ENCODE peak calls at places on chromosomes 6 and 20, in four cellular contexts. Y, K, Z and T are unnamed samples.

GRCh38 chr6:126664271-126664670 is 324.4 kb downstream of the CENPW start:
- DNase-seq in Y (no peak), K (no peak), Z (no peak), T (no peak)

GRCh38 chr20:38747495-38748096 is 664 bp upstream of the ACTR5 start:
- DNase-seq in Y (no peak), K (no peak), Z (no peak), T (no peak)

GRCh38 chr20:63071541-63072181 is 64.9 kb upstream of the BHLHE23 start:
- DNase-seq in Y (no peak), K (peak), Z (peak), T (no peak)

GRCh38 chr20:8116067-8116811 is 15.8 kb upstream of the PLCB1 start:
- DNase-seq in Y (peak), K (no peak), Z (no peak), T (peak)

GRCh38 chr6:84361372-84362179 is 134.1 kb upstream of the CEP162 start:
- DNase-seq in Y (no peak), K (no peak), Z (no peak), T (peak)

GRCh38 chr6:157410088-157410487 is 29.1 kb downstream of the ZDHHC14 start:
- DNase-seq in Y (no peak), K (no peak), Z (no peak), T (no peak)

GRCh38 chr20:46568570-46569129 is 18.2 kb upstream of the OCSTAMP start:
- DNase-seq in Y (peak), K (no peak), Z (no peak), T (peak)

GRCh38 chr6:105897131-105897530 is 189.0 kb upstream of the PRDM1 start:
- DNase-seq in Y (no peak), K (no peak), Z (no peak), T (no peak)

GRCh38 chr6:100078509-100078908 is 84.5 kb upstream of the MCHR2 start:
- DNase-seq in Y (peak), K (no peak), Z (peak), T (peak)

GRCh38 chr6:109292420-109292819 is 89.8 kb downstream of the CD164 start:
- DNase-seq in Y (no peak), K (peak), Z (no peak), T (no peak)

GRCh38 chr6:4459032-4459431 is 317.2 kb upstream of the CDYL start:
- DNase-seq in Y (peak), K (no peak), Z (no peak), T (peak)

GRCh38 chr6:16136536-16137450 is 7.9 kb downstream of the MYLIP start:
- DNase-seq in Y (no peak), K (no peak), Z (no peak), T (peak)

GRCh38 chr6:6002005-6002808 is 4.5 kb downstream of the NRN1 start:
- DNase-seq in Y (no peak), K (no peak), Z (peak), T (no peak)

GRCh38 chr6:3294921-3295871 is 36.4 kb downstream of the PSMG4 start:
- DNase-seq in Y (peak), K (no peak), Z (no peak), T (no peak)

GRCh38 chr20:46784450-46785127 is 75.1 kb downstream of the SLC2A10 start:
- DNase-seq in Y (peak), K (no peak), Z (no peak), T (no peak)

GRCh38 chr6:156801712-156802111 is 24.5 kb downstream of the ARID1B start:
- DNase-seq in Y (no peak), K (no peak), Z (no peak), T (no peak)

GRCh38 chr20:33736962-33737361 is 5.2 kb downstream of the ZNF341 start:
- DNase-seq in Y (no peak), K (no peak), Z (no peak), T (no peak)

GRCh38 chr6:149863846-149864577 is at the start of gene LRP11:
- DNase-seq in Y (peak), K (peak), Z (peak), T (peak)

GRCh38 chr6:34154668-34155447 is 9.0 kb upstream of the GRM4 start:
- DNase-seq in Y (no peak), K (peak), Z (peak), T (peak)

GRCh38 chr20:37261714-37262113 is at the start of gene GHRH:
- DNase-seq in Y (no peak), K (no peak), Z (no peak), T (no peak)

GRCh38 chr6:148745926-148746325 is 904 bp upstream of the UST start:
- DNase-seq in Y (no peak), K (no peak), Z (no peak), T (no peak)

GRCh38 chr6:30651143-30651542 is 4.2 kb downstream of the C6orf136 start:
- DNase-seq in Y (no peak), K (no peak), Z (no peak), T (no peak)

GRCh38 chr20:63189322-63189642 is 26.6 kb downstream of the YTHDF1 start:
- DNase-seq in Y (no peak), K (no peak), Z (no peak), T (no peak)

DNA sequence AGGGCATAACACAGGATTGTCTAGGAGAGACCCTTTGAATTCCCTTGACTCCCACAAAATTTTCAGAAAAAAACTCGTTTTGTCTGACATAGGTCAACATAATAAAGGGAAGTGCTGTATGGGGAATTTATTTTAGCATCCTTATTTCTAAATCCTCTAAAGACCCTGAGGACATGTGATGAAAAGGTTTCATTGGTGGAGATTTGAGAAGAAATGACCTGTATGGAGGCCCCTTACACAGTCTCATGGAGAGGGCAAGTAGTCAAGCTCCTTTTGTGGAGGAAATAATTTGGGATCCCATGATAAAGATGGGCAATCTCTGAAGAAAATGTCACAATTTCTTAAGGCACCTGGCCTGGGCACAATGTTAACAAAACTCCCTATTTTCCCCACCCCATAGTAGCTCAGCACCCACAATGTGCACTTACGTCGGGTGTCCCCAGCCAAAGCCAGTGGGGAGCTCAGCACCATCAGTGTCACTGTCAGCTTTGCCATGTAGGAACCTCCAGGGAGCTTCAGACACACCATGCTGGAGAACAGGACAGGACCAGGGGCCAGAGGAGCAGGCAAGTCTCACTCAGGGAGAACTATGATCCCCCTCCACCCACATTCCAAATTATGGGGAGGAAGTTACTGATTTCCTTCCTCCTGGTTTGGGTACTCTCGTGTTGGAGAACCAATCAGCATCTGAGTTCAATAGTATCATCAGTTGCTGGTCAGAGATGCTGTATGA is at the start of gene HLA-DRB5:
- DNase-seq in Y (no peak), K (no peak), Z (no peak), T (no peak)
- TF ChIP-seq JUN in Y (no peak), K (no peak), Z (no peak), T (no peak)

GRCh38 chr20:2767768-2768631 is 32.4 kb downstream of the CPXM1 start:
- DNase-seq in Y (no peak), K (no peak), Z (no peak), T (peak)

GRCh38 chr20:2775139-2775538 is 25.3 kb downstream of the CPXM1 start:
- DNase-seq in Y (no peak), K (no peak), Z (no peak), T (no peak)

GRCh38 chr20:2773812-2774211 is 26.6 kb downstream of the CPXM1 start:
- DNase-seq in Y (peak), K (no peak), Z (no peak), T (no peak)

GRCh38 chr20:2768632-2769015 is 31.8 kb downstream of the CPXM1 start:
- DNase-seq in Y (no peak), K (no peak), Z (no peak), T (peak)

GRCh38 chr20:2771631-2772080 is 28.8 kb downstream of the CPXM1 start:
- DNase-seq in Y (peak), K (no peak), Z (no peak), T (peak)
- H2AFZ ChIP-seq in Y (no peak), K (no peak), Z (no peak), T (peak)

GRCh38 chr6:96086745-96087144 is 71.0 kb downstream of the FUT9 start:
- DNase-seq in Y (no peak), K (no peak), Z (no peak), T (no peak)

GRCh38 chr6:96089173-96089572 is 73.4 kb downstream of the FUT9 start:
- DNase-seq in Y (peak), K (no peak), Z (no peak), T (no peak)
- TF ChIP-seq JUN in Y (no peak), K (no peak), Z (no peak), T (no peak)

DNA sequence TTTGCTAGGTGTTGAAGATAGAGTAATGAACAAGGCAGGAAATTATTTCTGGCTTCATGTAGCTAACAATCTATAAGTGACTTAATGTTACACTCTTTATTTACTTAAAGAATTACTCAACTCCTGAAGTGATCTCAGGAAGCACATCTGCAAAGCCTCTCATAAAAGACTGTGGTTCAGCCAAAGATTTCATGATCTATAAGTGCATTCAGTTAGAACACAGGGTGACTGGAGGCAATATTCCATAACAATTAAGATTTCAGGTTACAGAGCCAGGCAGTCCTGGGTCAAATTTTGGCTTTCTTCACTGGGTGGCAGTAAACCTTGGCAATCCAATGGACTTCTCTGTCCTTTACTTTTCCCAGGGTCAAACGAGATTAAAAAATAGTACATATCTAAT is 204.0 kb downstream of the TPBG start:
- DNase-seq in Y (no peak), K (no peak), Z (no peak), T (no peak)
- H2AFZ ChIP-seq in Y (no peak), K (no peak), Z (no peak), T (no peak)

GRCh38 chr20:5279661-5280060 is 37.1 kb downstream of the PROKR2 start:
- DNase-seq in Y (no peak), K (no peak), Z (no peak), T (no peak)
- TF ChIP-seq JUN in Y (no peak), K (no peak), Z (no peak), T (no peak)

GRCh38 chr6:18099501-18099900 is 23.0 kb downstream of the NHLRC1 start:
- DNase-seq in Y (no peak), K (no peak), Z (no peak), T (no peak)

GRCh38 chr6:18101873-18102272 is 20.6 kb downstream of the NHLRC1 start:
- DNase-seq in Y (no peak), K (no peak), Z (no peak), T (no peak)

GRCh38 chr6:18100296-18100695 is 22.2 kb downstream of the NHLRC1 start:
- DNase-seq in Y (no peak), K (no peak), Z (no peak), T (no peak)

GRCh38 chr6:18101271-18101670 is 21.2 kb downstream of the NHLRC1 start:
- DNase-seq in Y (no peak), K (no peak), Z (no peak), T (no peak)

DNA sequence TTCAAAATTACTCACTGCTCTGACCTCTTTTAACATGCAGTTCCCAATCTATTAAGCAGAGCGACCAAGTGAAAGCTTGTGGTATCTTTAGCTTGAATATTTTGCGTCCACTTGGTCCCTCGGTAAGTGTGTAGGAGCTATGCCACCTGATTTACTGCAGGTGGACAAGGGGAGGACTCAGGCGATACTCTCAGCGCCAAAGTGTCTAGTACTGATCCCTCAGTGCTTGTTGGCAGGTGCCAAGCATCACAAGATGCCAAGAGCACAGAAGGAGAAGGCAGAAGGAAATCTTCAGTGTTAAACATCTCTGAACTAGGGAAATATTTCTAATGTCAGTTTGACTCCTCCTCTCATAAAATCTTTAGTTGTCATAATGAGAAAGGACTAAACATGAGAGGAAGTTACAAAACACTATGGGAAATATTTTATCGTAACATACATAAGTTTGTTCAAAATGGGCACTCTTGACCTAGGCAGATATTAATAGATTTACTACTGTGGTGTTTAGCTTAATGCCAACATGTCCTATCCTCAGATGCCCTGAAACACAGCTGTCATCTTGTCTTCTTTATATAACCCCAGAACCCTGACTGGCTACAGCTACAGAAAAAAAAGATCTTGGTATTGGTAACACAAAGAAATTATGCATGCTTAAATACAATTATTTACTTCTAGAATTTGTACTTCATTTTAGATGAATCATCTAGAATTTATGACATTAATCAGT is 19.5 kb downstream of the NHLRC1 start:
- DNase-seq in Y (no peak), K (no peak), Z (no peak), T (no peak)
- H2AFZ ChIP-seq in Y (no peak), K (peak), Z (no peak), T (no peak)

GRCh38 chr20:41330343-41330720 is 10.3 kb upstream of the LPIN3 start:
- DNase-seq in Y (no peak), K (no peak), Z (no peak), T (no peak)
- TF ChIP-seq JUN in Y (no peak), K (no peak), Z (no peak), T (no peak)

GRCh38 chr6:14897836-14898235 is 348.0 kb upstream of the JARID2 start:
- DNase-seq in Y (no peak), K (no peak), Z (no peak), T (no peak)

GRCh38 chr6:14900919-14901318 is 344.9 kb upstream of the JARID2 start:
- DNase-seq in Y (no peak), K (no peak), Z (no peak), T (no peak)

GRCh38 chr6:14894105-14894504 is 351.8 kb upstream of the JARID2 start:
- DNase-seq in Y (no peak), K (no peak), Z (no peak), T (no peak)

DNA sequence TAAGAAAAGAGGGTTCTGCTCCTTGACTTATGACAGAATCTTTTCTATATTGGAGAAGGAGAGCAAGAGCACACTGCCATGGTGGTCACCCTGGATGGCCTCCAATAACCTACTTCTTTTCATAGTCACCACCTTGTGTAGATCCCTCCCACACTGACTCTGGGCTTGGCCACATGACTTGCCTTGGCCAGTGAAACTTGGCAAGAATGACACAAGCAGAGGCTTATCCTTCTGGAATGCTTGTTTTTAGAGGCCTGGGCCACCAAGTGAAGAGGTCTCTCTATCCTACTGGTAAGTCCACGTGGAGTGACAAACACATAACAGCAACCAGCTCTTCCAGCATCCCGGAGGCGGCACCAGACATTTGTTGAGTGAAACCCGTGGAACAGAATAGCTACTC is 349.4 kb upstream of the JARID2 start:
- DNase-seq in Y (no peak), K (no peak), Z (no peak), T (no peak)
- H2AFZ ChIP-seq in Y (no peak), K (no peak), Z (no peak), T (no peak)

GRCh38 chr6:161048636-161049035 is 57.1 kb downstream of the MAP3K4 start:
- DNase-seq in Y (no peak), K (no peak), Z (no peak), T (no peak)
- TF ChIP-seq JUN in Y (no peak), K (no peak), Z (no peak), T (no peak)

GRCh38 chr6:22827760-22828159 is 258.4 kb downstream of the HDGFL1 start:
- DNase-seq in Y (no peak), K (no peak), Z (no peak), T (no peak)
- H2AFZ ChIP-seq in Y (no peak), K (no peak), Z (no peak), T (peak)